ENCODE peak calls at places on chromosomes 1 and 21, in five cellular contexts. C is Caco-2, K is suprapubic skin, P is IMR-90, X is GM23338. U is an unnamed sample.

GRCh38 chr1:179321533-179322216 is 28.1 kb downstream of the SOAT1 start:
- DNase-seq in P (no peak), K (no peak), X (no peak), C (no peak), U (no peak)

GRCh38 chr1:23743287-23744052 is at the start of gene ELOA:
- DNase-seq in P (peak), C (peak), X (peak), K (peak), U (peak)

GRCh38 chr1:243268284-243268653 is 12.4 kb downstream of the SDCCAG8 start:
- DNase-seq in K (no peak), P (peak), X (no peak), C (no peak), U (no peak)

GRCh38 chr1:156387899-156388813 is 19.1 kb downstream of the RHBG start:
- DNase-seq in C (no peak), K (no peak), X (peak), P (no peak), U (no peak)

GRCh38 chr1:67250051-67250653 is 57.5 kb upstream of the IL12RB2 start:
- DNase-seq in C (peak), X (peak), P (no peak), K (no peak), U (no peak)

GRCh38 chr1:171345536-171345935 is 31.6 kb downstream of the FMO4 start:
- DNase-seq in C (no peak), K (no peak), X (no peak), P (no peak), U (no peak)

GRCh38 chr1:10063878-10064277 is 31.1 kb downstream of the UBE4B start:
- DNase-seq in C (no peak), P (no peak), X (no peak), K (no peak), U (no peak)

GRCh38 chr1:167881069-167881468 is 32.9 kb downstream of the ADCY10 start:
- DNase-seq in C (no peak), X (no peak), K (no peak), P (peak), U (no peak)

GRCh38 chr1:109788695-109789521 is 25.2 kb upstream of the EPS8L3 start:
- DNase-seq in C (peak), K (peak), X (peak), P (no peak), U (no peak)

GRCh38 chr1:40653851-40654537 is 11.5 kb downstream of the RIMS3 start:
- DNase-seq in X (peak), P (no peak), C (peak), K (no peak), U (no peak)

GRCh38 chr1:57959727-57960300 is 536.0 kb upstream of the DAB1 start:
- DNase-seq in C (no peak), X (no peak), K (no peak), P (no peak), U (no peak)

GRCh38 chr1:7686301-7686850 is 84.7 kb upstream of the VAMP3 start:
- DNase-seq in X (no peak), P (no peak), C (no peak), K (no peak), U (no peak)

GRCh38 chr1:102942324-102942723 is 166.0 kb downstream of the COL11A1 start:
- DNase-seq in X (no peak), P (no peak), K (no peak), C (no peak), U (no peak)

GRCh38 chr1:4654764-4655673 is 610 bp downstream of the AJAP1 start:
- DNase-seq in P (no peak), K (no peak), X (no peak), C (no peak), U (no peak)

GRCh38 chr1:223137402-223138100 is 5.5 kb downstream of the TLR5 start:
- DNase-seq in C (peak), P (peak), K (no peak), X (no peak), U (no peak)

GRCh38 chr1:35675773-35676172 is 34.4 kb upstream of the PSMB2 start:
- DNase-seq in P (peak), K (no peak), C (no peak), X (no peak), U (no peak)

GRCh38 chr21:45336535-45336810 is 48.8 kb upstream of the POFUT2 start:
- DNase-seq in K (peak), C (no peak), X (no peak), P (no peak), U (no peak)

GRCh38 chr1:86756062-86756406 is 51.7 kb downstream of the SH3GLB1 start:
- DNase-seq in C (no peak), P (no peak), X (no peak), K (no peak), U (no peak)

GRCh38 chr1:169287280-169287679 is 80.3 kb downstream of the NME7 start:
- DNase-seq in X (no peak), P (no peak), C (no peak), K (no peak), U (no peak)

GRCh38 chr1:16147615-16147926 is 8.3 kb downstream of the EPHA2 start:
- DNase-seq in C (no peak), K (no peak), P (no peak), X (no peak), U (no peak)

GRCh38 chr1:192610114-192610958 is 25.6 kb upstream of the RGS13 start:
- DNase-seq in K (no peak), P (peak), C (no peak), X (peak), U (no peak)

GRCh38 chr1:242827538-242827937 is 303.0 kb upstream of the PLD5 start:
- DNase-seq in K (no peak), C (no peak), X (no peak), P (no peak), U (no peak)

GRCh38 chr1:21926814-21927530 is 10.1 kb downstream of the HSPG2 start:
- DNase-seq in X (no peak), K (no peak), P (peak), C (no peak), U (no peak)

GRCh38 chr1:1259948-1260614 is 13.6 kb upstream of the C1QTNF12 start:
- DNase-seq in K (no peak), C (no peak), P (no peak), X (no peak), U (no peak)

GRCh38 chr1:217272385-217272784 is 358.5 kb downstream of the GPATCH2 start:
- DNase-seq in K (no peak), C (no peak), P (peak), X (no peak), U (no peak)

GRCh38 chr1:162973381-162973795 is 95.8 kb upstream of the RGS4 start:
- DNase-seq in C (no peak), K (no peak), X (no peak), P (peak), U (no peak)

GRCh38 chr21:43333301-43334062 is 93.4 kb downstream of the SIK1 start:
- DNase-seq in K (no peak), P (peak), C (peak), X (peak), U (no peak)

GRCh38 chr1:111199881-111200801 is at the start of gene DENND2D:
- DNase-seq in K (no peak), P (no peak), C (no peak), X (no peak), U (no peak)

GRCh38 chr1:245566952-245567351 is 412.2 kb downstream of the KIF26B start:
- DNase-seq in K (no peak), P (no peak), X (no peak), C (no peak), U (no peak)

DNA sequence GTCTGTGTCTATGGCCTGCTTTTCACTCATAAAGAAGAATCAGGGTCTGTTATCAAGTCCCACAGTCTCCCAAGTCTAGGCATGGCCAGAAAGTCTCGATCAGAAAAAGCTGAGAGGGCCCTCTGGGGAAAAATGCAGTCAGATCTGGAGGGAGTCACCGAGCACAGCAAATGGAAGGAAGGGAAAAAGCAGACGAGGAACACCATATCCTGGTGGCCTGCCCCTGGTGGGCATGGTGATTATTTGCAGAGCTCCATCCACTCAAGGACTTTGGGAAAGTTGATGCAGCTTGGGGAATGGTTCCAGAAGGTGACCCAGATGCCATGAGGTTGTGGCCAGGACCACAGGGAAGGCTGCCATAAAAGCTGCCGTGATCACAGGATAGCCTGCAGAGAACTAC is 189.1 kb downstream of the CLIC6 start:
- DNase-seq in C (peak), K (no peak), X (peak), P (no peak), U (no peak)
- TF ChIP-seq CTCF in C (no peak), K (no peak), X (peak), P (peak), U (peak)

GRCh38 chr1:152143147-152143845 is 15.7 kb downstream of the RPTN start:
- DNase-seq in K (no peak), C (no peak), P (no peak), X (no peak), U (peak)
- H3K4me3 ChIP-seq in K (no peak), C (no peak), P (no peak), X (no peak), U (no peak)

DNA sequence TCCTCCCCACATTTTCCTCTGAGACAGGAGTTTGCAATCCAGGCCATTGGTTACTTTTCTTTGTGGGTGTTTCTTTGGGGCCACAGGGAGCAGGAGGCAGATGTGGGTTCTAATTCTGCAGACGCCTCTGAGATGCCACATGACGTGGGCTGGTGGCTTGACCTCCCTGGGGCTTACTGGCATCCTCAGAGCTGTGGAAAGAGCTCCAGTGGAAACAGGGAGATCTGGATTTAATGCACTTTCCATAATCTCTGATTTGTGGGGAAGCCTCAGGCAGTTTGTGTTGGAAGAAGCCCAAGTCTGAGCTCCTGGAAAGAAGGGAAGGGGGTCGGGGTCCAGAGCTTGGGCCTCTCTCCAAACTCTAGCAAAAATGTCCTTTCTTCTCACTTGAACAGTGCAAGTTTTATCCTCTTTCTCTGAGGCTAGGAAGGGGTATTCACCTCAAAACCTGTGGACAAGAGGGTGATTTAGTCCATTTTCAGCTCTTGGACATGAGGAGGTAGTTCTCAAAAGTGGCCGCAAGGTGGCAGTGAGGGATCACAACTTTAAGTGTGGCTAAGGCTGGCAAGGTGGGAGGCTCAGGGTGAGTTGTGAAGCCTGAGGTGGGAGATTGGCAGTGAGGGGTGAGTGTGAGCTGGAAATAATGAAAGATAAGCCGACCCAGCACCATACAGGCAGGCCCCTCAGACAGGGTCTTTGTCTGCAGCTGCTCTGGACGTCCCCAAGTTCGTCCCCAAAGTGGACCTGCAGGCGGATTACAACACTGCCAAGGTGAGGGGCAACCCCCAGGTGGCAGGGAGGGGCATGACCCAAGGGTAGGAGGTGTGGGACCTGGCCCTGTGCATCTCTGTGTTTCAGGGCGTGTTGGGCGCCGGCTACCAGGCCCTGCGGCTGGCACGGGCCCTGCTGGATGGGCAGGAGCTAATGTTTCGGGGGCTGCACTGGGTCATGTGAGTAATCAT is 9.2 kb downstream of the IKBKE start:
- DNase-seq in P (peak), C (peak), X (peak), K (peak), U (no peak)
- TF ChIP-seq CTCF in P (peak), C (peak), X (peak), K (peak), U (peak)

GRCh38 chr1:234656981-234657651 is 47.1 kb upstream of the IRF2BP2 start:
- DNase-seq in C (no peak), X (no peak), K (no peak), P (peak), U (peak)

GRCh38 chr1:234654002-234654733 is 44.2 kb upstream of the IRF2BP2 start:
- DNase-seq in K (no peak), P (no peak), C (no peak), X (no peak), U (no peak)

GRCh38 chr1:234655328-234656069 is 45.5 kb upstream of the IRF2BP2 start:
- DNase-seq in C (no peak), X (peak), P (no peak), K (no peak), U (no peak)

GRCh38 chr1:234658143-234658542 is 48.2 kb upstream of the IRF2BP2 start:
- DNase-seq in K (peak), P (peak), C (no peak), X (peak), U (no peak)

GRCh38 chr1:234656070-234656875 is 46.3 kb upstream of the IRF2BP2 start:
- DNase-seq in K (no peak), C (no peak), X (peak), P (peak), U (no peak)
- H3K4me3 ChIP-seq in K (peak), C (no peak), X (no peak), P (no peak), U (no peak)

GRCh38 chr1:205066221-205066818 is 17.9 kb downstream of the TMEM81 start:
- DNase-seq in P (no peak), X (no peak), C (no peak), K (peak), U (no peak)
- TF ChIP-seq CTCF in P (peak), X (peak), C (peak), K (no peak), U (no peak)

U was measured in GM06990.